ENCODE peak calls at places on chromosomes 1 and 21, in seven cellular contexts. One of them, this sample, is unnamed.

GRCh38 chr21:38954450-38955059 is 148.8 kb downstream of the ETS2 start:
- DNase-seq in right atrium auricular region: no peak
- DNase-seq in AG04450: no peak
- DNase-seq in body of pancreas: peak; percentile 30
- DNase-seq in brain microvascular endothelial cell: no peak
- DNase-seq in uterus: no peak
- DNase-seq in tibial nerve: no peak
- DNase-seq in this sample: no peak

GRCh38 chr1:232045571-232045970 is 419.0 kb downstream of the DISC1 start:
- DNase-seq in right atrium auricular region: no peak
- DNase-seq in AG04450: no peak
- DNase-seq in body of pancreas: no peak
- DNase-seq in brain microvascular endothelial cell: no peak
- DNase-seq in uterus: no peak
- DNase-seq in tibial nerve: no peak
- DNase-seq in this sample: no peak

GRCh38 chr1:184408580-184408979 is 21.8 kb downstream of the C1orf21 start:
- DNase-seq in right atrium auricular region: no peak
- DNase-seq in AG04450: no peak
- DNase-seq in body of pancreas: no peak
- DNase-seq in brain microvascular endothelial cell: no peak
- DNase-seq in uterus: no peak
- DNase-seq in tibial nerve: no peak
- DNase-seq in this sample: no peak

GRCh38 chr1:111571987-111572386 is 47.6 kb upstream of the RAP1A start:
- DNase-seq in right atrium auricular region: no peak
- DNase-seq in AG04450: peak; percentile 41
- DNase-seq in body of pancreas: no peak
- DNase-seq in brain microvascular endothelial cell: peak; percentile 18
- DNase-seq in uterus: no peak
- DNase-seq in tibial nerve: no peak
- DNase-seq in this sample: peak; percentile 31

GRCh38 chr1:150012611-150013010 is 2.1 kb upstream of the OTUD7B start:
- DNase-seq in right atrium auricular region: no peak
- DNase-seq in AG04450: no peak
- DNase-seq in body of pancreas: no peak
- DNase-seq in brain microvascular endothelial cell: no peak
- DNase-seq in uterus: no peak
- DNase-seq in tibial nerve: no peak
- DNase-seq in this sample: no peak

GRCh38 chr1:195899762-195900352 is 708.4 kb downstream of the KCNT2 start:
- DNase-seq in right atrium auricular region: no peak
- DNase-seq in AG04450: peak; percentile 8
- DNase-seq in body of pancreas: no peak
- DNase-seq in brain microvascular endothelial cell: peak; percentile 7
- DNase-seq in uterus: no peak
- DNase-seq in tibial nerve: no peak
- DNase-seq in this sample: no peak

GRCh38 chr1:81458186-81458585 is 342.5 kb upstream of the ADGRL2 start:
- DNase-seq in right atrium auricular region: no peak
- DNase-seq in AG04450: no peak
- DNase-seq in body of pancreas: no peak
- DNase-seq in brain microvascular endothelial cell: no peak
- DNase-seq in uterus: no peak
- DNase-seq in tibial nerve: no peak
- DNase-seq in this sample: no peak

GRCh38 chr1:53063744-53064515 is 1.9 kb downstream of the PODN start:
- DNase-seq in right atrium auricular region: peak; percentile 50
- DNase-seq in AG04450: no peak
- DNase-seq in body of pancreas: no peak
- DNase-seq in brain microvascular endothelial cell: no peak
- DNase-seq in uterus: no peak
- DNase-seq in tibial nerve: no peak
- DNase-seq in this sample: no peak

GRCh38 chr21:42040411-42041180 is 30.4 kb upstream of the ZBTB21 start:
- DNase-seq in right atrium auricular region: no peak
- DNase-seq in AG04450: peak; percentile 100
- DNase-seq in body of pancreas: no peak
- DNase-seq in brain microvascular endothelial cell: peak; percentile 99
- DNase-seq in uterus: peak; percentile 58
- DNase-seq in tibial nerve: no peak
- DNase-seq in this sample: peak; percentile 100

GRCh38 chr1:214386747-214387146 is 105.8 kb downstream of the SMYD2 start:
- DNase-seq in right atrium auricular region: no peak
- DNase-seq in AG04450: no peak
- DNase-seq in body of pancreas: no peak
- DNase-seq in brain microvascular endothelial cell: peak; percentile 81
- DNase-seq in uterus: no peak
- DNase-seq in tibial nerve: no peak
- DNase-seq in this sample: no peak

DNA sequence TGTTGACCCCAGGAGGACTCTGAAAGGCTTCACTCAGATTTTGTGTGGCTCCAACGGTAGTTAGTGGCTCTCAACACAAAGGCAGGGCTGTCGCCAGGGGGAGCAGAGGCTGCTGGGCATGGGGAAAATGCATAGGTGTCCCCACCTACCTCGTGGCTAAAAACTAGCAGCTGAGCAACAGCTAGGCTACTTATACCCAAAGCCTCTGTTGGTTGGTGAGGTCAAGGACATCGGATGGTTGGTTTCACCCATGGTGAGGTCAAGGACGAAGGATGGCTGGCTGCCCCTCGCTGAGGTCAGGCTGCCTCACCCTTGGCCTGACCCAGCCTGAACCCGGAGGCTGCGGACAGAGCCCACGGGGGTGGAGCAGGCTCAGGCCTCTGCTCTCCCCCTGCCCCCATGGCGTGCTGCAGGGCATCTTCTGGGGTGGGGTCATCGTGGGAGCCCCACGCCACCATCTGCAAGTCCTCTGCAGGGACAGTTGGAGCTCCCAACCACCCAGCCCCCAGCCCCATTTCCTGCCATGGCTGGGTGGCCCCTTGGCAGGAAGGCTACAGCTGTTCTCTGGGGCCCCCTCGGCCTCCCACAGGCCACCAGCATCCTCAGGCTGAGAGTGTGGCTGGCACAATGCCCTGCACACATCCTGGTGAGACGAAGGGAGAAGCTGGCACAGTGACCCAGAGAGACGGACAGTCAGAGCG is 8.5 kb upstream of the GNB1 start:
- DNase-seq in right atrium auricular region: no peak
- DNase-seq in AG04450: no peak
- DNase-seq in body of pancreas: no peak
- DNase-seq in brain microvascular endothelial cell: no peak
- DNase-seq in uterus: no peak
- DNase-seq in tibial nerve: no peak
- DNase-seq in this sample: no peak
- TF ChIP-seq CTCF in right atrium auricular region: no peak
- TF ChIP-seq CTCF in AG04450: peak; percentile 8
- TF ChIP-seq CTCF in body of pancreas: no peak
- TF ChIP-seq CTCF in brain microvascular endothelial cell: peak; percentile 30
- TF ChIP-seq CTCF in uterus: no peak
- TF ChIP-seq CTCF in tibial nerve: no peak
- TF ChIP-seq CTCF in this sample: no peak

GRCh38 chr21:26961704-26962103 is 5.2 kb downstream of the ADAMTS5 start:
- DNase-seq in right atrium auricular region: no peak
- DNase-seq in AG04450: no peak
- DNase-seq in body of pancreas: no peak
- DNase-seq in brain microvascular endothelial cell: no peak
- DNase-seq in uterus: no peak
- DNase-seq in tibial nerve: no peak
- DNase-seq in this sample: no peak

GRCh38 chr21:26965091-26965566 is 1.8 kb downstream of the ADAMTS5 start:
- DNase-seq in right atrium auricular region: no peak
- DNase-seq in AG04450: no peak
- DNase-seq in body of pancreas: no peak
- DNase-seq in brain microvascular endothelial cell: no peak
- DNase-seq in uterus: no peak
- DNase-seq in tibial nerve: no peak
- DNase-seq in this sample: no peak

GRCh38 chr21:26965567-26966359 is 1.1 kb downstream of the ADAMTS5 start:
- DNase-seq in right atrium auricular region: no peak
- DNase-seq in AG04450: no peak
- DNase-seq in body of pancreas: peak; percentile 27
- DNase-seq in brain microvascular endothelial cell: peak; percentile 14
- DNase-seq in uterus: peak; percentile 80
- DNase-seq in tibial nerve: no peak
- DNase-seq in this sample: no peak

GRCh38 chr21:26964379-26964778 is 2.5 kb downstream of the ADAMTS5 start:
- DNase-seq in right atrium auricular region: peak; percentile 87
- DNase-seq in AG04450: no peak
- DNase-seq in body of pancreas: peak; percentile 17
- DNase-seq in brain microvascular endothelial cell: no peak
- DNase-seq in uterus: peak; percentile 90
- DNase-seq in tibial nerve: no peak
- DNase-seq in this sample: no peak

DNA sequence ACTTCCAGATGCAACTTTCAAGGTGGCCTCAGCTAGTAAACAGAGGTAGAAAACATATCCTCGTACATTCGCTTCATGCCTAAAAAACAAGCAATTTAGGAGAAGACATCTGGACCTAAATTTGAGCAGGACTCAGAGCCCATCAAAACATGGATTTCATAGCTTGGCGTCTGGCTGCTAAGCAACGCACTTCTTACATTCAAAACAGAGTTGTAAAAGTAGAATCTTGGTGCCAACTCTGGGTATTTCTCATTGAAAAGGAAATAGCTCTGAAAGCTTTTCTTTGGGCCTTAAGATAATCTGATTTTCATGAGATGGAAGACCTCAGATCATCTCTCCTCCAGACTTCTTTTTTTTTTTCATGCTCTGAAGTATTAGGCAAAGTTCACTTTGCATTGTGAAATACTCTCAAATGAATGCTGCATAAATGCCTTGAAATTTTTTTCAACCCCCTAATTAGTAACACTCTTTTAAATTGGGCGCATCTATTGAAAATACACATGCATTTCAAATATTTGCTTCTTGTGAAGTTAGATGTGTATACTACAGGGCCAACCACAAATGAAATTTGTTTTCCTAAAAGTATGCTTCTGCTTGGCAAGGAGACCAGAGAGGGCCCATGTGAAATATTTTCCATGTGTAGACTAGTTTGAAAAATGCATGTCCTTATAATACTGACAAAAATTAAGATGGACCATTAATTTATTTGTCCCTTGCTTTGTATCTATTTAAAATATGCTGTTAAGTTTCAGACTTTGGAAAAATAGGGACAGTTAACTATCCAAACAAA is 4.2 kb downstream of the ADAMTS5 start:
- DNase-seq in right atrium auricular region: no peak
- DNase-seq in AG04450: no peak
- DNase-seq in body of pancreas: no peak
- DNase-seq in brain microvascular endothelial cell: no peak
- DNase-seq in uterus: no peak
- DNase-seq in tibial nerve: no peak
- DNase-seq in this sample: no peak
- H3K4me3 ChIP-seq in right atrium auricular region: no peak overlapping the region
- H3K4me3 ChIP-seq in AG04450: no peak overlapping the region
- H3K4me3 ChIP-seq in body of pancreas: no peak overlapping the region
- H3K4me3 ChIP-seq in brain microvascular endothelial cell: no peak overlapping the region
- H3K4me3 ChIP-seq in uterus: peak overlapping the region; percentile 6
- H3K4me3 ChIP-seq in tibial nerve: peak overlapping the region; percentile 17
- H3K4me3 ChIP-seq in this sample: no peak overlapping the region

DNA sequence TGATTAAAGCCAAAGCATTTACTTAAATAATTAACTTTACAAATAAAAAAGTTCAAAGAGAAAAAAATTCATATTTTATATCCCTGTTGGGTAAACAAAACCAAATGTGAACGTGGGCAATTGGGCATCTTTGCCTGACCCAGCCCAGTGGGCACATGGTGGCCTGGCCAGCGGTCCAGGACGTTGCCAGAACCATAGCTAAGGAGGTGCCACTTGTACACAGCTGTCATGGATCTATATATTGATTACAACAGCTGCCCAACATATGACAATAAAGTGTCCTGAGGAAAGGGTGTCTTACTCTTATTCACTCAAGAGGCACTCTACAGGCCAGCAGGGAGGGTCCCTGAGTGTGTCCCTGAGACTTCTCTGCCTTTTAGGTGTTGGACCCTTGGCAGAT is 78.5 kb downstream of the BCAR3 start:
- DNase-seq in right atrium auricular region: no peak
- DNase-seq in AG04450: no peak
- DNase-seq in body of pancreas: no peak
- DNase-seq in brain microvascular endothelial cell: no peak
- DNase-seq in uterus: no peak
- DNase-seq in tibial nerve: no peak
- DNase-seq in this sample: no peak
- TF ChIP-seq CTCF in right atrium auricular region: no peak
- TF ChIP-seq CTCF in AG04450: no peak
- TF ChIP-seq CTCF in body of pancreas: no peak
- TF ChIP-seq CTCF in brain microvascular endothelial cell: no peak
- TF ChIP-seq CTCF in uterus: no peak
- TF ChIP-seq CTCF in tibial nerve: no peak
- TF ChIP-seq CTCF in this sample: no peak

GRCh38 chr1:71296551-71296950 is 215.7 kb upstream of the ZRANB2 start:
- DNase-seq in right atrium auricular region: no peak
- DNase-seq in AG04450: no peak
- DNase-seq in body of pancreas: no peak
- DNase-seq in brain microvascular endothelial cell: no peak
- DNase-seq in uterus: no peak
- DNase-seq in tibial nerve: no peak
- DNase-seq in this sample: no peak

GRCh38 chr1:71295340-71295739 is 214.5 kb upstream of the ZRANB2 start:
- DNase-seq in right atrium auricular region: no peak
- DNase-seq in AG04450: no peak
- DNase-seq in body of pancreas: no peak
- DNase-seq in brain microvascular endothelial cell: no peak
- DNase-seq in uterus: no peak
- DNase-seq in tibial nerve: peak; percentile 13
- DNase-seq in this sample: no peak

GRCh38 chr1:71298633-71299032 is 217.8 kb upstream of the ZRANB2 start:
- DNase-seq in right atrium auricular region: peak; percentile 67
- DNase-seq in AG04450: no peak
- DNase-seq in body of pancreas: no peak
- DNase-seq in brain microvascular endothelial cell: no peak
- DNase-seq in uterus: no peak
- DNase-seq in tibial nerve: peak; percentile 77
- DNase-seq in this sample: no peak

GRCh38 chr1:71292203-71292602 is 211.4 kb upstream of the ZRANB2 start:
- DNase-seq in right atrium auricular region: no peak
- DNase-seq in AG04450: no peak
- DNase-seq in body of pancreas: no peak
- DNase-seq in brain microvascular endothelial cell: no peak
- DNase-seq in uterus: no peak
- DNase-seq in tibial nerve: no peak
- DNase-seq in this sample: no peak

GRCh38 chr1:71294178-71294577 is 213.3 kb upstream of the ZRANB2 start:
- DNase-seq in right atrium auricular region: no peak
- DNase-seq in AG04450: peak; percentile 20
- DNase-seq in body of pancreas: no peak
- DNase-seq in brain microvascular endothelial cell: no peak
- DNase-seq in uterus: no peak
- DNase-seq in tibial nerve: no peak
- DNase-seq in this sample: no peak
- H3K4me3 ChIP-seq in right atrium auricular region: no peak overlapping the region
- H3K4me3 ChIP-seq in AG04450: no peak overlapping the region
- H3K4me3 ChIP-seq in body of pancreas: no peak overlapping the region
- H3K4me3 ChIP-seq in brain microvascular endothelial cell: no peak overlapping the region
- H3K4me3 ChIP-seq in uterus: no peak overlapping the region
- H3K4me3 ChIP-seq in tibial nerve: no peak overlapping the region
- H3K4me3 ChIP-seq in this sample: no peak overlapping the region

This sample was measured in astrocyte of the cerebellum.